ENCODE peak calls at places on chromosomes 6 and 20, in four cellular contexts. B, F, T and R are unnamed samples. For H3K9me3, the result is how much of the 10 kb centered on the place peaks cover.

GRCh38 chr6:170142559-170142958 is 148.3 kb downstream of the DLL1 start:
- DNase-seq in T (no peak), B (no peak), F (no peak), R (peak)

GRCh38 chr6:145360865-145361264 is 374.5 kb downstream of the EPM2A start:
- DNase-seq in T (no peak), B (no peak), F (no peak), R (no peak)

GRCh38 chr20:31849306-31849930 is 4.0 kb upstream of the FOXS1 start:
- DNase-seq in T (no peak), F (peak), B (no peak), R (peak)

GRCh38 chr6:1610497-1611321 is 994 bp downstream of the FOXC1 start:
- DNase-seq in F (peak), T (no peak), B (no peak), R (no peak)

GRCh38 chr6:95142661-95143060 is 434.7 kb upstream of the MANEA start:
- DNase-seq in F (no peak), T (no peak), B (no peak), R (no peak)

GRCh38 chr6:38067263-38067980 is 247.9 kb downstream of the ZFAND3 start:
- DNase-seq in B (no peak), F (no peak), T (no peak), R (no peak)

GRCh38 chr20:25017257-25017803 is 24.8 kb upstream of the APMAP start:
- DNase-seq in B (no peak), T (no peak), F (peak), R (peak)

GRCh38 chr6:109660526-109660925 is 30.5 kb downstream of the AK9 start:
- DNase-seq in F (peak), T (no peak), B (no peak), R (no peak)

GRCh38 chr6:167209577-167209975 is 51.8 kb upstream of the GPR31 start:
- DNase-seq in T (no peak), F (no peak), B (no peak), R (no peak)

GRCh38 chr6:79038061-79038460 is 40.0 kb downstream of the PHIP start:
- DNase-seq in T (no peak), F (no peak), B (no peak), R (no peak)

GRCh38 chr20:44031822-44032582 is 117.3 kb downstream of the TOX2 start:
- DNase-seq in B (no peak), T (no peak), F (no peak), R (no peak)

GRCh38 chr20:2335096-2335495 is 39.3 kb downstream of the TGM3 start:
- DNase-seq in F (no peak), T (no peak), B (no peak), R (no peak)

GRCh38 chr20:58431134-58431533 is 42.1 kb downstream of the VAPB start:
- DNase-seq in F (no peak), T (no peak), B (no peak), R (no peak)

GRCh38 chr20:17872920-17873319 is 95.7 kb downstream of the SNX5 start:
- DNase-seq in T (no peak), B (no peak), F (no peak), R (no peak)

GRCh38 chr6:27263886-27264285 is 16.4 kb downstream of the PRSS16 start:
- DNase-seq in T (no peak), F (no peak), B (no peak), R (no peak)

GRCh38 chr6:29758761-29759160 is 35.5 kb downstream of the HLA-F start:
- DNase-seq in F (no peak), B (no peak), T (no peak), R (no peak)

GRCh38 chr20:57649617-57650015 is 29.4 kb upstream of the ZBP1 start:
- DNase-seq in F (no peak), T (no peak), B (no peak), R (no peak)

GRCh38 chr20:63360850-63361497 is at the start of gene CHRNA4:
- DNase-seq in F (no peak), T (no peak), B (no peak), R (no peak)

GRCh38 chr20:32235331-32236047 is 27.8 kb downstream of the POFUT1 start:
- DNase-seq in B (no peak), T (no peak), F (no peak), R (no peak)

GRCh38 chr6:3644613-3645012 is 106.9 kb downstream of the PXDC1 start:
- DNase-seq in B (no peak), F (no peak), T (no peak), R (no peak)

GRCh38 chr20:41573955-41574354 is 44.2 kb downstream of the CHD6 start:
- DNase-seq in F (no peak), B (no peak), T (no peak), R (no peak)

GRCh38 chr20:41574802-41575389 is 43.3 kb downstream of the CHD6 start:
- DNase-seq in T (no peak), B (no peak), F (no peak), R (no peak)

GRCh38 chr20:41572010-41572572 is 46.1 kb downstream of the CHD6 start:
- DNase-seq in T (no peak), F (no peak), B (no peak), R (no peak)

GRCh38 chr20:41577129-41578009 is 40.8 kb downstream of the CHD6 start:
- DNase-seq in B (no peak), T (no peak), F (no peak), R (no peak)

GRCh38 chr20:41575412-41575811 is 42.8 kb downstream of the CHD6 start:
- DNase-seq in F (no peak), T (no peak), B (no peak), R (no peak)
- H3K9me3 ChIP-seq in F (under half), T (under half), B (under half), R (under half)

DNA sequence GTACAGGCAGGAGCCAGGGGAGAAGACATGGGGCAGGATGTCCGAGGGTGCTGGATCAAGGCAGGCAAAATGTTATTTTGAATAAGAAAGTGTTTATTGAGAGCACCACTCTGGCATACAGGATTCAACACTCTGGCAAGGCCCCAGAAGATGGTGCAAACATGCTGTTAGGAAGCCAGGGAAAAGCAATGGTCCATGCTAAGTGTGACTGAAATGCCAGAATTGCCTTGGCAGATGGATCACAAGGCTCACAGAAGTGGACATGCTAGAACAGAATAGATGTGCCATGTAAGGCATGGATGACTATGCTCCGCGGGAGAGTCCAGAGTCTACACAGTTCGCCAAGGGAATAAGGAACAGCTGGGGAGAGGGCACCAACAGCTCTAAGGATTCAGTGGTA is 54.6 kb downstream of the QRSL1 start:
- DNase-seq in B (no peak), F (no peak), T (no peak), R (no peak)
- H3K9me3 ChIP-seq in B (under half), F (under half), T (under half), R (under half)

DNA sequence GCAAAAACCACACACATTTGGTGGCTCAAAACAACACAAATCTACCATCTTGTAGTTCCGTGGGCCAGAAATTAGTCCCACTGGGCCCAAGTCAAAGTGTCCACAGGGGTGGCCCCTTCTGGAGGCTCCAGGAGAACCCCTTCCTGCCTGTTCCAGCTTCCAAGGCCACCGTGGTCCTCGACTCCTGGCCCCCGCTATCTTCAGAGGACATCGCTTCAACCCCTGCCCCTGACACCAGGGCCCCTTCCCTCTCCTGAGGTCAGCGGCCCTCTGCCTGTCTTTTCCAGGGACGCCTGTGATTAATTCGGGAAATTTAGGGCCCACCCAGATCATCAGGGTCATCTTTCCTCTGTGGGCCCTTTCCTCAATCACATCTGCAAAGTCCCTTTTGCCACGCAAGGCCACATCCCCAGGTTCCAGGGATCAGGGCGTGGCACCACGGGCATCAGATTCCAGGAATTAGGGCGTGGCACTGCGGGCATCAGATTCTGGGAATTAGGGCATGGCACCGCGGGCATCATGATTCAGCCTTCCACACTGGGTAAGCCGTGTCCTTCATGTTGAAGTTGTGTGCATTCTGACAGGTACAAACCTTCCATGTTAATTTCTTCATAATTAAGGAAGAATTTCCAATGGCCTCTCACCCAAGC is 59.9 kb upstream of the SMOC2 start:
- DNase-seq in F (no peak), B (no peak), T (no peak), R (no peak)
- H3K9me3 ChIP-seq in F (under half), B (under half), T (under half), R (under half)

GRCh38 chr20:11469795-11470495 is 447.7 kb upstream of the BTBD3 start:
- DNase-seq in F (no peak), T (no peak), B (no peak), R (no peak)

GRCh38 chr20:11468880-11469279 is 448.8 kb upstream of the BTBD3 start:
- DNase-seq in B (no peak), F (no peak), T (no peak), R (no peak)

GRCh38 chr20:11473971-11474370 is 443.7 kb upstream of the BTBD3 start:
- DNase-seq in B (no peak), F (no peak), T (no peak), R (no peak)
- H3K9me3 ChIP-seq in B (under half), F (under half), T (under half), R (under half)

GRCh38 chr6:83970582-83970981 is 63.0 kb upstream of the MRAP2 start:
- DNase-seq in F (no peak), T (no peak), B (no peak), R (no peak)
- H3K9me3 ChIP-seq in F (under half), T (under half), B (under half), R (under half)

GRCh38 chr20:49283703-49284625 is 6.1 kb upstream of the ZNFX1 start:
- DNase-seq in T (no peak), F (peak), B (peak), R (no peak)
- H3K9me3 ChIP-seq in T (under half), F (under half), B (under half), R (under half)